ENCODE peak calls at places on chromosomes 16 and 17, in five cellular contexts. Q is AG04449, P is aorta, H is cardiac muscle cell, J is cardiac septum. Z is an unnamed sample.
A peak's percentile ranks its signal among the peaks of the same experiment; 100 is the strongest.

GRCh38 chr16:75420987-75421819 is 12.1 kb downstream of the CFDP1 start:
- DNase-seq in Q (no peak), P (peak; percentile 73), H (peak; percentile 85), J (peak; percentile 92), Z (no peak)

GRCh38 chr17:56737741-56738161 is 96.0 kb downstream of the C17orf67 start:
- DNase-seq in Q (no peak), P (no peak), H (peak; percentile 82), J (no peak), Z (no peak)

GRCh38 chr17:80095038-80095843 is 6.1 kb upstream of the GAA start:
- DNase-seq in Q (no peak), P (no peak), H (no peak), J (no peak), Z (no peak)

GRCh38 chr17:1252203-1252608 is 18.0 kb upstream of the BHLHA9 start:
- DNase-seq in Q (no peak), P (no peak), H (peak; percentile 70), J (no peak), Z (peak; percentile 9)

GRCh38 chr16:64437706-64438329 is 684.0 kb downstream of the CDH11 start:
- DNase-seq in Q (no peak), P (no peak), H (peak; percentile 25), J (no peak), Z (no peak)

GRCh38 chr17:65518256-65518655 is 43.2 kb downstream of the AXIN2 start:
- DNase-seq in Q (no peak), P (no peak), H (peak; percentile 38), J (no peak), Z (no peak)

GRCh38 chr17:20073056-20073979 is 64.2 kb downstream of the SPECC1 start:
- DNase-seq in Q (no peak), P (peak; percentile 83), H (peak; percentile 84), J (peak; percentile 89), Z (no peak)

GRCh38 chr16:71564377-71564967 is 12.4 kb downstream of the TAT start:
- DNase-seq in Q (no peak), P (no peak), H (no peak), J (no peak), Z (no peak)

GRCh38 chr16:20393801-20394637 is 10.5 kb downstream of the PDILT start:
- DNase-seq in Q (no peak), P (peak; percentile 63), H (peak; percentile 35), J (no peak), Z (no peak)

GRCh38 chr17:55660171-55660886 is 62.3 kb downstream of the TMEM100 start:
- DNase-seq in Q (no peak), P (no peak), H (peak; percentile 35), J (no peak), Z (no peak)

GRCh38 chr17:17672453-17673368 is 8.5 kb upstream of the RAI1 start:
- DNase-seq in Q (no peak), P (no peak), H (no peak), J (no peak), Z (no peak)

GRCh38 chr16:21301895-21302291 is 23.8 kb upstream of the CRYM start:
- DNase-seq in Q (no peak), P (no peak), H (peak; percentile 12), J (no peak), Z (no peak)

GRCh38 chr16:70604407-70605283 is 41.7 kb upstream of the IL34 start:
- DNase-seq in Q (no peak), P (no peak), H (peak; percentile 18), J (no peak), Z (no peak)

GRCh38 chr17:70017112-70017511 is 57.9 kb upstream of the KCNJ16 start:
- DNase-seq in Q (no peak), P (no peak), H (no peak), J (no peak), Z (no peak)

GRCh38 chr16:74275031-74275636 is 21.5 kb upstream of the PSMD7 start:
- DNase-seq in Q (no peak), P (no peak), H (peak; percentile 42), J (no peak), Z (no peak)

GRCh38 chr17:73634629-73635028 is 9.6 kb downstream of the SDK2 start:
- DNase-seq in Q (no peak), P (no peak), H (no peak), J (no peak), Z (peak; percentile 56)

GRCh38 chr17:67246648-67247415 is 1.8 kb upstream of the HELZ start:
- DNase-seq in Q (no peak), P (peak; percentile 52), H (no peak), J (peak; percentile 72), Z (no peak)

GRCh38 chr17:75231741-75232464 is 26.4 kb downstream of the NUP85 start:
- DNase-seq in Q (no peak), P (no peak), H (no peak), J (no peak), Z (no peak)

GRCh38 chr16:64196444-64196843 is 925.4 kb downstream of the CDH11 start:
- DNase-seq in Q (peak; percentile 29), P (no peak), H (peak; percentile 23), J (no peak), Z (no peak)

GRCh38 chr17:76191891-76192290 is 48.4 kb downstream of the RNF157 start:
- DNase-seq in Q (no peak), P (no peak), H (no peak), J (no peak), Z (no peak)

GRCh38 chr17:2564876-2565275 is 28.6 kb upstream of the PAFAH1B1 start:
- DNase-seq in Q (no peak), P (no peak), H (peak; percentile 35), J (no peak), Z (peak; percentile 2)

GRCh38 chr17:1683489-1683888 is 1.2 kb downstream of the PRPF8 start:
- DNase-seq in Q (no peak), P (no peak), H (no peak), J (no peak), Z (no peak)

GRCh38 chr17:74149597-74150427 is 53.7 kb upstream of the RPL38 start:
- DNase-seq in Q (no peak), P (no peak), H (no peak), J (no peak), Z (no peak)

GRCh38 chr16:30120340-30121105 is 2.5 kb downstream of the MAPK3 start:
- DNase-seq in Q (no peak), P (no peak), H (no peak), J (no peak), Z (no peak)

GRCh38 chr16:83994087-83994486 is 26.0 kb downstream of the NECAB2 start:
- DNase-seq in Q (peak; percentile 76), P (peak; percentile 45), H (peak; percentile 95), J (peak; percentile 82), Z (no peak)

GRCh38 chr17:60993497-60993896 is 315.8 kb downstream of the BCAS3 start:
- DNase-seq in Q (no peak), P (no peak), H (no peak), J (no peak), Z (no peak)

GRCh38 chr17:17313350-17313991 is 10.3 kb downstream of the NT5M start:
- DNase-seq in Q (no peak), P (no peak), H (peak; percentile 30), J (peak; percentile 77), Z (no peak)

GRCh38 chr16:15882563-15882962 is 5.8 kb downstream of the CEP20 start:
- DNase-seq in Q (no peak), P (no peak), H (no peak), J (no peak), Z (no peak)

GRCh38 chr16:78028018-78028417 is 5.7 kb downstream of the CLEC3A start:
- DNase-seq in Q (no peak), P (no peak), H (no peak), J (no peak), Z (no peak)

GRCh38 chr17:63838586-63839184 is 3.8 kb downstream of the SMARCD2 start:
- DNase-seq in Q (no peak), P (peak; percentile 90), H (peak; percentile 94), J (peak; percentile 91), Z (no peak)

GRCh38 chr17:80845121-80845862 is 146.3 kb upstream of the CHMP6 start:
- DNase-seq in Q (no peak), P (no peak), H (no peak), J (peak; percentile 66), Z (no peak)

GRCh38 chr16:76946879-76947278 is 244.1 kb upstream of the MON1B start:
- DNase-seq in Q (peak; percentile 3), P (no peak), H (peak; percentile 83), J (no peak), Z (no peak)

Z was measured in NCI-H774.